ENCODE peak calls at places on chromosomes 4 and X, in six cellular contexts. One of them, this sample, is unnamed.

GRCh38 chrX:114798902-114799301 is 215.0 kb downstream of the HTR2C start:
- DNase-seq in GM23248: peak; percentile 56
- DNase-seq in PC-3: peak; percentile 54
- DNase-seq in HCT116: peak; percentile 38
- DNase-seq in neural progenitor cell: no peak
- DNase-seq in GM23338: no peak
- DNase-seq in this sample: no peak

GRCh38 chr4:177041356-177041755 is 248.6 kb upstream of the VEGFC start:
- DNase-seq in HCT116: no peak
- DNase-seq in neural progenitor cell: no peak
- DNase-seq in PC-3: no peak
- DNase-seq in GM23338: no peak
- DNase-seq in GM23248: peak; percentile 68
- DNase-seq in this sample: no peak

GRCh38 chrX:118346258-118347094 is 570 bp downstream of the WDR44 start:
- DNase-seq in neural progenitor cell: peak; percentile 58
- DNase-seq in GM23338: peak; percentile 36
- DNase-seq in PC-3: peak; percentile 20
- DNase-seq in GM23248: peak; percentile 57
- DNase-seq in HCT116: no peak
- DNase-seq in this sample: peak; percentile 54

GRCh38 chrX:123964155-123964554 is 2.6 kb downstream of the STAG2 start:
- DNase-seq in neural progenitor cell: no peak
- DNase-seq in GM23338: no peak
- DNase-seq in HCT116: no peak
- DNase-seq in GM23248: peak; percentile 61
- DNase-seq in PC-3: peak; percentile 17
- DNase-seq in this sample: no peak

GRCh38 chr4:188411805-188412204 is 272.6 kb downstream of the TRIML1 start:
- DNase-seq in GM23248: no peak
- DNase-seq in GM23338: no peak
- DNase-seq in HCT116: no peak
- DNase-seq in neural progenitor cell: no peak
- DNase-seq in PC-3: no peak
- DNase-seq in this sample: no peak

GRCh38 chrX:117538441-117539418 is 577.9 kb downstream of the KLHL13 start:
- DNase-seq in PC-3: no peak
- DNase-seq in HCT116: no peak
- DNase-seq in GM23248: no peak
- DNase-seq in GM23338: no peak
- DNase-seq in neural progenitor cell: peak; percentile 6
- DNase-seq in this sample: no peak

GRCh38 chr4:150773032-150773431 is 191.1 kb downstream of the MAB21L2 start:
- DNase-seq in GM23248: no peak
- DNase-seq in neural progenitor cell: no peak
- DNase-seq in GM23338: no peak
- DNase-seq in PC-3: no peak
- DNase-seq in HCT116: no peak
- DNase-seq in this sample: no peak

GRCh38 chr4:123017636-123018390 is 95.4 kb upstream of the NUDT6 start:
- DNase-seq in GM23338: no peak
- DNase-seq in PC-3: peak; percentile 45
- DNase-seq in HCT116: no peak
- DNase-seq in GM23248: peak; percentile 81
- DNase-seq in neural progenitor cell: no peak
- DNase-seq in this sample: no peak

GRCh38 chr4:151771664-151772063 is 10.9 kb upstream of the GATB start:
- DNase-seq in PC-3: no peak
- DNase-seq in neural progenitor cell: no peak
- DNase-seq in HCT116: no peak
- DNase-seq in GM23338: no peak
- DNase-seq in GM23248: peak; percentile 19
- DNase-seq in this sample: no peak

GRCh38 chr4:80042821-80043220 is 30.2 kb downstream of the ANTXR2 start:
- DNase-seq in HCT116: no peak
- DNase-seq in GM23338: no peak
- DNase-seq in PC-3: no peak
- DNase-seq in GM23248: no peak
- DNase-seq in neural progenitor cell: no peak
- DNase-seq in this sample: no peak

GRCh38 chrX:65451663-65452062 is 82.9 kb downstream of the LAS1L start:
- DNase-seq in GM23338: peak; percentile 56
- DNase-seq in GM23248: peak; percentile 50
- DNase-seq in neural progenitor cell: peak; percentile 42
- DNase-seq in PC-3: peak; percentile 53
- DNase-seq in HCT116: peak; percentile 6
- DNase-seq in this sample: peak; percentile 64

GRCh38 chr4:139144161-139144859 is 32.7 kb downstream of the ELF2 start:
- DNase-seq in HCT116: no peak
- DNase-seq in PC-3: peak; percentile 28
- DNase-seq in GM23338: peak; percentile 82
- DNase-seq in neural progenitor cell: peak; percentile 43
- DNase-seq in GM23248: peak; percentile 76
- DNase-seq in this sample: no peak

GRCh38 chr4:54754394-54754793 is 96.6 kb downstream of the KIT start:
- DNase-seq in neural progenitor cell: no peak
- DNase-seq in PC-3: no peak
- DNase-seq in GM23338: no peak
- DNase-seq in HCT116: no peak
- DNase-seq in GM23248: no peak
- DNase-seq in this sample: no peak
- TF ChIP-seq EZH2phosphoT487 in neural progenitor cell: no peak
- TF ChIP-seq EZH2phosphoT487 in PC-3: no peak
- TF ChIP-seq EZH2phosphoT487 in GM23338: no peak
- TF ChIP-seq EZH2phosphoT487 in HCT116: no peak
- TF ChIP-seq EZH2phosphoT487 in GM23248: no peak
- TF ChIP-seq EZH2phosphoT487 in this sample: no peak

DNA sequence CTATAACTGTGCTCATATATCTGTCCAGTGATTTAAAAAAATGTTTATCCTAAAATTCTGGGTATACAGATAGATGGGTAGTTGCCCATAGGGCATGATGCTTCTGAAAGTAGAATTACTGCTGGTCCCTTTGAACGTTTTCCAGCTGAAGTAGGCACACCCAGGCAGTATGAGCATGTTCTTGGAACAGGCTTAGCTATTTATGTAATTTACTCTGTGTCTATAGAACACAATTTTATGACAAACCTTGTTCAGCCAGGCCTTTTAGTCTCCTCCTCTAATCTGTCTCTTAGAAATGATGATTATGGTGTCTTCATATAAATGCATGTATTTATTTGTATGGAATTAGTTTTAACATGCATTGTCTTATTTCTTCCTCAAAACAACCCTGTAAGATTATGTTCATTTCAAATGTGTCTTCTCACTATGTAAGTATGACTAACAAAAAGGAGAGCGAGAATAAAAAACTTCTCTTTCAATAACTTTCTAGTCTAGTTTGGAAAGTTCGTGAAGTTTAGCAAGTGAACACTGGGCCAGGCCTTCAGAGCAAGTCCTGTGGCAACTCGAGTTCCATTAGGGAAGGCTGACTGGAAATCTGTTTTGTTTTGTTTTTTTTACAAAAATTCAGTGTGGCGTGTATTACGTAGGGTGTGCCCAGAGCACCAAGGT is 142.0 kb downstream of the AFF1 start:
- DNase-seq in neural progenitor cell: no peak
- DNase-seq in GM23248: peak; percentile 37
- DNase-seq in PC-3: no peak
- DNase-seq in GM23338: no peak
- DNase-seq in HCT116: no peak
- DNase-seq in this sample: no peak
- H3K4me1 ChIP-seq in neural progenitor cell: peaks cover 40% of the 10 kb centered on the region
- H3K4me1 ChIP-seq in GM23248: peaks cover 38% of the 10 kb centered on the region
- H3K4me1 ChIP-seq in PC-3: peaks cover 17% of the 10 kb centered on the region
- H3K4me1 ChIP-seq in GM23338: peaks cover 44% of the 10 kb centered on the region
- H3K4me1 ChIP-seq in HCT116: no peaks in the 10 kb centered on the region
- H3K4me1 ChIP-seq in this sample: peaks cover 34% of the 10 kb centered on the region

GRCh38 chrX:144334577-144334976 is 450.7 kb downstream of the UBE2NL start:
- DNase-seq in GM23248: no peak
- DNase-seq in neural progenitor cell: peak; percentile 2
- DNase-seq in PC-3: peak; percentile 34
- DNase-seq in GM23338: no peak
- DNase-seq in HCT116: no peak
- DNase-seq in this sample: peak; percentile 7
- TF ChIP-seq EZH2phosphoT487 in GM23248: no peak
- TF ChIP-seq EZH2phosphoT487 in neural progenitor cell: no peak
- TF ChIP-seq EZH2phosphoT487 in PC-3: no peak
- TF ChIP-seq EZH2phosphoT487 in GM23338: no peak
- TF ChIP-seq EZH2phosphoT487 in HCT116: no peak
- TF ChIP-seq EZH2phosphoT487 in this sample: no peak

GRCh38 chr4:37678624-37679023 is 7.6 kb downstream of the RELL1 start:
- DNase-seq in GM23338: no peak
- DNase-seq in neural progenitor cell: no peak
- DNase-seq in PC-3: no peak
- DNase-seq in HCT116: no peak
- DNase-seq in GM23248: no peak
- DNase-seq in this sample: no peak
- H3K4me1 ChIP-seq in GM23338: peaks cover 18% of the 10 kb centered on the region
- H3K4me1 ChIP-seq in neural progenitor cell: peaks cover 4% of the 10 kb centered on the region
- H3K4me1 ChIP-seq in PC-3: no peaks in the 10 kb centered on the region
- H3K4me1 ChIP-seq in HCT116: peaks cover 24% of the 10 kb centered on the region
- H3K4me1 ChIP-seq in GM23248: peaks cover 7% of the 10 kb centered on the region
- H3K4me1 ChIP-seq in this sample: peaks cover 96% of the 10 kb centered on the region

GRCh38 chrX:155889328-155889727 is 8.2 kb downstream of the VAMP7 start:
- DNase-seq in HCT116: no peak
- DNase-seq in neural progenitor cell: no peak
- DNase-seq in GM23248: no peak
- DNase-seq in PC-3: no peak
- DNase-seq in GM23338: no peak
- DNase-seq in this sample: no peak

GRCh38 chrX:155881158-155881993 is at the start of gene VAMP7:
- DNase-seq in HCT116: peak; percentile 73
- DNase-seq in PC-3: peak; percentile 90
- DNase-seq in neural progenitor cell: peak; percentile 92
- DNase-seq in GM23248: peak; percentile 93
- DNase-seq in GM23338: peak; percentile 90
- DNase-seq in this sample: peak; percentile 88

GRCh38 chrX:155880586-155881157 is 473 bp upstream of the VAMP7 start:
- DNase-seq in PC-3: no peak
- DNase-seq in neural progenitor cell: no peak
- DNase-seq in GM23338: no peak
- DNase-seq in HCT116: no peak
- DNase-seq in GM23248: peak; percentile 52
- DNase-seq in this sample: no peak

GRCh38 chrX:155888139-155888538 is 7.0 kb downstream of the VAMP7 start:
- DNase-seq in neural progenitor cell: no peak
- DNase-seq in PC-3: peak; percentile 75
- DNase-seq in HCT116: peak; percentile 28
- DNase-seq in GM23248: peak; percentile 69
- DNase-seq in GM23338: peak; percentile 7
- DNase-seq in this sample: no peak

DNA sequence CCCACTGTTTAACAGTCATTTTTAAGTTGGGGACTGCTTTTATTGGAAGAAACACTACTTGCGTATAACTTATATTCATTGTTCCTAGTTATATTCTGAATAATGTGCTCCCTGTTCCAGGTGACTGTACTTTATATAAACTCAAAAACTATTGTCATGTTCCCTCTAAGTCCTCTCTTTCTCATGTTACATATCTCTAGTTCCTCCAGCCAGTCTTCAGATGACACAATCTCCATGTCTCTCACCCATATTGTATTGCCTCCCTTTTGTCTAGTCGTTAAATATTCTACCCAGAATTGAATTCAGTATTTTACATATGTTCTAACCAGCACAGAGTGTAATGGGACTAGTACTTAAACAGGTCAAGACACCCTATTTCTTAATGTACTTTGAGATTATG is 5.3 kb downstream of the VAMP7 start:
- DNase-seq in GM23248: no peak
- DNase-seq in GM23338: no peak
- DNase-seq in neural progenitor cell: no peak
- DNase-seq in HCT116: no peak
- DNase-seq in PC-3: no peak
- DNase-seq in this sample: no peak
- TF ChIP-seq EZH2phosphoT487 in GM23248: no peak
- TF ChIP-seq EZH2phosphoT487 in GM23338: no peak
- TF ChIP-seq EZH2phosphoT487 in neural progenitor cell: no peak
- TF ChIP-seq EZH2phosphoT487 in HCT116: no peak
- TF ChIP-seq EZH2phosphoT487 in PC-3: no peak
- TF ChIP-seq EZH2phosphoT487 in this sample: no peak

DNA sequence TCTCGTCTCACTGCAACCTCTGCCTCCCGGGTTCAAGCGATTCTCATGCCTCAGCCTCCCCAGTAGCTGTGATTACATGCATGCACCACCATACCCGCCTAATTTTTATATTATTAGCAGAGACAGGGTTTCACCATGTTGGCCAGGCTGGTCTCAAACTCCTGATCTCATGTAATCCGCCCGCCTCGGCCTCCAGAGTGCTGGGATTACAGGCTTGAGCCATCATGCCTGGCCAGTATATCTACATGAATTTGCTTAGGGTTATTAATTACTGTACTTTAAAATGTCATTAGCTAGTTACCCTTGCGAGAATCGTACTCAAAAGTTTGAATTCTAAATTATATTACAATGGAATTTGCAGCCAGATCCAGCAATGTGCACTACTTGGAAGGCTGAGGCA is 8.9 kb downstream of the CPEB2 start:
- DNase-seq in HCT116: no peak
- DNase-seq in GM23248: no peak
- DNase-seq in neural progenitor cell: no peak
- DNase-seq in PC-3: no peak
- DNase-seq in GM23338: no peak
- DNase-seq in this sample: no peak
- H3K4me1 ChIP-seq in HCT116: no peaks in the 10 kb centered on the region
- H3K4me1 ChIP-seq in GM23248: peaks cover 17% of the 10 kb centered on the region
- H3K4me1 ChIP-seq in neural progenitor cell: peaks cover 10% of the 10 kb centered on the region
- H3K4me1 ChIP-seq in PC-3: peaks cover 5% of the 10 kb centered on the region
- H3K4me1 ChIP-seq in GM23338: peaks cover 51% of the 10 kb centered on the region
- H3K4me1 ChIP-seq in this sample: peaks cover 10% of the 10 kb centered on the region

DNA sequence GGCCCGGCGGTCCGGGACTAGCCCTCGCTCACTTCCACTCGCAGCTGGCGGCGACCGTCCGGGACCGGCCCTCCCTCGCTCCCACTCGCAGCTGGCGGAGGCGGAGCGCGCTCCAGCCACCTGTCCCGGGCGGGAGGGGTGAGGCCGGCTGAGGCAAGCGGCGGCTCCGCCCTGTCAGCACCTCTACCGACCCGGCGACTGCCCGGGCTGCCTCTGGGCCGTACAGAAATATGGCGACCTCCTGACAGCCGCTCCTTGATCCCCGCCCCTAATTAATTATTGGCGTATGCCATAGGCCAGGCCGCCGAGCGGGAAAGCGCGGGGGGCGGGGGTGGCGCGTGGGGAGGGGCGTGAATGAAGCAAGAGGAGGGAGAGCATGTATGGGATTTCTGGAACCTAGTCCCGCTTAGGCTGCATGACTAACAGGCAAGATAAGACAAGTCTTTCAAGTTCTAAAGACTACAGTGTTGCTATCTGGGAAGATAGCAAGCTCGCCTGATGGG is at the start of gene MORC4:
- DNase-seq in HCT116: peak; percentile 67
- DNase-seq in neural progenitor cell: peak; percentile 80
- DNase-seq in GM23338: peak; percentile 76
- DNase-seq in GM23248: peak; percentile 63
- DNase-seq in PC-3: peak; percentile 82
- DNase-seq in this sample: peak; percentile 80
- TF ChIP-seq EZH2phosphoT487 in HCT116: no peak
- TF ChIP-seq EZH2phosphoT487 in neural progenitor cell: no peak
- TF ChIP-seq EZH2phosphoT487 in GM23338: no peak
- TF ChIP-seq EZH2phosphoT487 in GM23248: no peak
- TF ChIP-seq EZH2phosphoT487 in PC-3: no peak
- TF ChIP-seq EZH2phosphoT487 in this sample: no peak

This sample was measured in OCI-LY7.